ENCODE peak calls at places on chromosomes 11 and 22, in four cellular contexts. One of them, this sample, is unnamed.

GRCh38 chr11:10778217-10778970 is 27.3 kb downstream of the CTR9 start:
- DNase-seq in fibroblast of mammary gland: peak; percentile 98
- DNase-seq in lung: no peak
- DNase-seq in PC-9: no peak
- DNase-seq in this sample: no peak

GRCh38 chr11:11454671-11455223 is 101.7 kb upstream of the CSNK2A3 start:
- DNase-seq in fibroblast of mammary gland: no peak
- DNase-seq in lung: no peak
- DNase-seq in PC-9: no peak
- DNase-seq in this sample: no peak

GRCh38 chr11:110187731-110188130 is 94.5 kb downstream of the ZC3H12C start:
- DNase-seq in fibroblast of mammary gland: no peak
- DNase-seq in lung: no peak
- DNase-seq in PC-9: no peak
- DNase-seq in this sample: no peak

GRCh38 chr11:36075053-36075452 is 131.2 kb downstream of the LDLRAD3 start:
- DNase-seq in fibroblast of mammary gland: peak; percentile 94
- DNase-seq in lung: no peak
- DNase-seq in PC-9: no peak
- DNase-seq in this sample: no peak

GRCh38 chr11:134291196-134291595 is 15.0 kb downstream of the GLB1L3 start:
- DNase-seq in fibroblast of mammary gland: no peak
- DNase-seq in lung: no peak
- DNase-seq in PC-9: no peak
- DNase-seq in this sample: no peak

GRCh38 chr22:42695294-42695693 is 25.4 kb downstream of the A4GALT start:
- DNase-seq in fibroblast of mammary gland: no peak
- DNase-seq in lung: no peak
- DNase-seq in PC-9: no peak
- DNase-seq in this sample: no peak

GRCh38 chr11:9302448-9302847 is 11.9 kb downstream of the TMEM41B start:
- DNase-seq in fibroblast of mammary gland: no peak
- DNase-seq in lung: no peak
- DNase-seq in PC-9: no peak
- DNase-seq in this sample: no peak

GRCh38 chr11:64241175-64241429 is 207 bp downstream of the FKBP2 start:
- DNase-seq in fibroblast of mammary gland: no peak
- DNase-seq in lung: no peak
- DNase-seq in PC-9: no peak
- DNase-seq in this sample: no peak

GRCh38 chr11:35242843-35243242 is 103.9 kb downstream of the CD44 start:
- DNase-seq in fibroblast of mammary gland: no peak
- DNase-seq in lung: no peak
- DNase-seq in PC-9: no peak
- DNase-seq in this sample: no peak

GRCh38 chr11:46808804-46809431 is 37.2 kb downstream of the CKAP5 start:
- DNase-seq in fibroblast of mammary gland: peak; percentile 31
- DNase-seq in lung: no peak
- DNase-seq in PC-9: no peak
- DNase-seq in this sample: no peak

DNA sequence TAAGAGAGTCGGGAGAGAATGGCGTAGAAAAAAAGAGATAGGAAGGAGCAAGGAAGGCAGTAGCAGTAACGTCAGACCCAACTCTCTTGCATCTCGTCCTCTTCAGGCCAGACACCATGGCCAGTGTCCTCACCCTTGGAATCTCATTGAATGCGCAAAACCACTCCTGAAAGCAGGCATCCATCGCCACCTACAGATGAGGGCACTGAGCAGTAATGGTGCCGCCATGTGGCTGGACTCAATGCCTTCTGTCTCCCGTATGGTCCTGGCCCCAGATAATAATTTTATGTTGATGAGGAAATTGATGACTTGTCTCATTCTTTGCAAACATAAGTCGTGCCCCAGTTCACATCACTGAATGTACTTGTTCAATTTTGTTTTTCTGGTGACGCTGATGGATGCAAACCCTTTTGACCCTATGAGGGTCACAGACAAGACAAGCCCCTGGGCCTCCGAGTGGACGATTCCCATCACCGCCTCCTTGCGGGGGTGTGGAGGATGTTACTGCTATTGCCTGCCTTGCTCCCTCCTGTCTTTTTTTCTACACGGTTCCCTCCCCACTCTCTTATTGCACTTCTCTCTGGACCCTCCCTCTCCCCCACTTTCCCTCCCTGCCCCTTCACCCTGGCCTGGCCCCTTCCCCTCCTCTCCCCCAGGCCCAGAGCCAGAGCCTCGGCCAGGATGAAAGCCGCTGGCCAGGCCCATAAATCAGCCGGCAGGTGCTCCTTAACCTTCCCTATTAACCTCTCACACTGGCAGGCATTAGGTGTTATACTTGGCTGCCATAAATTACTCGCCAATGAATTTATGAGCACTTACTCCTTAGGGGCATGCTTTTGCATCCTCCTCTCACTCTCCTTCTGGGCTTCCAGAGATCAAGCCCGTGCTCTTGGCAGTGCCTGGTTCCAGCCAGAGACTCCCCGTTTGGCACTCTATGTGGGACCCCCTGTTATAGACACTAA is 18.1 kb upstream of the ALX4 start:
- DNase-seq in fibroblast of mammary gland: no peak
- DNase-seq in lung: no peak
- DNase-seq in PC-9: peak; percentile 20
- DNase-seq in this sample: no peak
- TF ChIP-seq CTCF in fibroblast of mammary gland: no peak
- TF ChIP-seq CTCF in lung: no peak
- TF ChIP-seq CTCF in PC-9: no peak
- TF ChIP-seq CTCF in this sample: no peak

GRCh38 chr11:126637800-126638175 is 282.3 kb downstream of the ST3GAL4 start:
- DNase-seq in fibroblast of mammary gland: peak; percentile 86
- DNase-seq in lung: no peak
- DNase-seq in PC-9: no peak
- DNase-seq in this sample: no peak
- TF ChIP-seq CTCF in fibroblast of mammary gland: no peak
- TF ChIP-seq CTCF in lung: no peak
- TF ChIP-seq CTCF in PC-9: no peak
- TF ChIP-seq CTCF in this sample: no peak

GRCh38 chr22:46294784-46295183 is 1.9 kb upstream of the GTSE1 start:
- DNase-seq in fibroblast of mammary gland: no peak
- DNase-seq in lung: no peak
- DNase-seq in PC-9: no peak
- DNase-seq in this sample: no peak

GRCh38 chr22:46297151-46297819 is 615 bp downstream of the GTSE1 start:
- DNase-seq in fibroblast of mammary gland: peak; percentile 60
- DNase-seq in lung: no peak
- DNase-seq in PC-9: peak; percentile 24
- DNase-seq in this sample: peak; percentile 17

GRCh38 chr22:46295277-46295971 is 1.2 kb upstream of the GTSE1 start:
- DNase-seq in fibroblast of mammary gland: no peak
- DNase-seq in lung: no peak
- DNase-seq in PC-9: no peak
- DNase-seq in this sample: no peak

GRCh38 chr22:46299101-46299500 is 2.4 kb downstream of the GTSE1 start:
- DNase-seq in fibroblast of mammary gland: no peak
- DNase-seq in lung: no peak
- DNase-seq in PC-9: no peak
- DNase-seq in this sample: no peak

GRCh38 chr22:46296257-46297150 is at the start of gene GTSE1:
- DNase-seq in fibroblast of mammary gland: peak; percentile 96
- DNase-seq in lung: peak; percentile 97
- DNase-seq in PC-9: peak; percentile 96
- DNase-seq in this sample: peak; percentile 96
- TF ChIP-seq CTCF in fibroblast of mammary gland: no peak
- TF ChIP-seq CTCF in lung: no peak
- TF ChIP-seq CTCF in PC-9: no peak
- TF ChIP-seq CTCF in this sample: no peak

GRCh38 chr11:131671764-131672163 is 301.3 kb downstream of the NTM start:
- DNase-seq in fibroblast of mammary gland: no peak
- DNase-seq in lung: no peak
- DNase-seq in PC-9: no peak
- DNase-seq in this sample: no peak
- TF ChIP-seq CTCF in fibroblast of mammary gland: no peak
- TF ChIP-seq CTCF in lung: no peak
- TF ChIP-seq CTCF in PC-9: no peak
- TF ChIP-seq CTCF in this sample: no peak

DNA sequence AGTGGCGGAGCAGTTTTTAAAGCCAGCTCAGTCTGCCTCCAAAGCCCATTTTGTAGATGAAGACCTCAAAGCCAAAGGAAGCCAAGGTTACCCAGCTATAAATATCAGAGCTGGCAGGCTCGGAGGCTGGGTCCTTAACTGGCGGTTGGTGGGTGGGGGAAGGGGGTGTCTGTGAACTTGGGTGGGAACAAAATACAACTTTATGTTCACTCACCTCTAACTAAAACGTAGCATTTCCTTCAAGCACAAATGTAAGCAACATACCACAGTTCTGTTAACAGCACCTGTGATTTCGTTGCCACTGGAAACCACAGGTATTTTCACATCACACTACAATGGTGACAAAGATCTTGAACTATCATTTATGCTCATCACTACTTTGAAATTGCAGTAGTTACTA is 99.7 kb upstream of the SYT13 start:
- DNase-seq in fibroblast of mammary gland: no peak
- DNase-seq in lung: no peak
- DNase-seq in PC-9: no peak
- DNase-seq in this sample: no peak
- TF ChIP-seq CTCF in fibroblast of mammary gland: no peak
- TF ChIP-seq CTCF in lung: no peak
- TF ChIP-seq CTCF in PC-9: no peak
- TF ChIP-seq CTCF in this sample: no peak

GRCh38 chr11:19116971-19117759 is at the start of gene ZDHHC13:
- DNase-seq in fibroblast of mammary gland: peak; percentile 68
- DNase-seq in lung: peak; percentile 97
- DNase-seq in PC-9: peak; percentile 99
- DNase-seq in this sample: peak; percentile 97
- TF ChIP-seq CTCF in fibroblast of mammary gland: peak; percentile 26
- TF ChIP-seq CTCF in lung: no peak
- TF ChIP-seq CTCF in PC-9: peak; percentile 67
- TF ChIP-seq CTCF in this sample: peak; percentile 62

GRCh38 chr11:88414385-88414861 is 76.9 kb upstream of the CTSC start:
- DNase-seq in fibroblast of mammary gland: peak; percentile 77
- DNase-seq in lung: peak; percentile 42
- DNase-seq in PC-9: peak; percentile 18
- DNase-seq in this sample: peak; percentile 18

GRCh38 chr11:88411265-88411664 is 73.7 kb upstream of the CTSC start:
- DNase-seq in fibroblast of mammary gland: peak; percentile 90
- DNase-seq in lung: no peak
- DNase-seq in PC-9: no peak
- DNase-seq in this sample: no peak

GRCh38 chr11:88406871-88407270 is 69.3 kb upstream of the CTSC start:
- DNase-seq in fibroblast of mammary gland: no peak
- DNase-seq in lung: no peak
- DNase-seq in PC-9: no peak
- DNase-seq in this sample: no peak

GRCh38 chr11:88410056-88410455 is 72.5 kb upstream of the CTSC start:
- DNase-seq in fibroblast of mammary gland: no peak
- DNase-seq in lung: no peak
- DNase-seq in PC-9: no peak
- DNase-seq in this sample: no peak

GRCh38 chr11:88410636-88411035 is 73.1 kb upstream of the CTSC start:
- DNase-seq in fibroblast of mammary gland: no peak
- DNase-seq in lung: no peak
- DNase-seq in PC-9: peak; percentile 22
- DNase-seq in this sample: no peak
- TF ChIP-seq CTCF in fibroblast of mammary gland: no peak
- TF ChIP-seq CTCF in lung: no peak
- TF ChIP-seq CTCF in PC-9: no peak
- TF ChIP-seq CTCF in this sample: no peak

This sample was measured in Calu3.